ENCODE peak calls at places on chromosome 19, in four cellular contexts. T is fibroblast of mammary gland; R is effector memory CD4-positive, alpha-beta T cell; Q is gastrocnemius medialis. Z is an unnamed sample.

GRCh38 chr19:47176071-47176626 is 45.5 kb downstream of the SAE1 start:
- DNase-seq in T (peak; percentile 88), R (no peak), Q (no peak), Z (peak; percentile 84)

GRCh38 chr19:43464089-43464775 is 1.2 kb downstream of the LYPD3 start:
- DNase-seq in T (no peak), R (no peak), Q (no peak), Z (no peak)

GRCh38 chr19:15759962-15760565 is 22.3 kb downstream of the OR10H3 start:
- DNase-seq in T (no peak), R (no peak), Q (no peak), Z (no peak)

GRCh38 chr19:23565256-23565655 is 121.8 kb downstream of the ZNF675 start:
- DNase-seq in T (no peak), R (no peak), Q (no peak), Z (no peak)

GRCh38 chr19:43555185-43555770 is 20.0 kb downstream of the XRCC1 start:
- DNase-seq in T (peak; percentile 69), R (peak; percentile 64), Q (peak; percentile 30), Z (peak; percentile 79)

GRCh38 chr19:18589380-18590272 is 1.0 kb downstream of the REX1BD start:
- DNase-seq in T (peak; percentile 57), R (no peak), Q (peak; percentile 67), Z (peak; percentile 66)

GRCh38 chr19:37654525-37654832 is 786 bp downstream of the ZFP30 start:
- DNase-seq in T (peak; percentile 39), R (no peak), Q (no peak), Z (peak; percentile 36)

GRCh38 chr19:41161903-41162302 is 31.1 kb upstream of the CYP2S1 start:
- DNase-seq in T (no peak), R (no peak), Q (no peak), Z (no peak)

GRCh38 chr19:48628486-48629296 is 8.5 kb downstream of the DBP start:
- DNase-seq in T (no peak), R (no peak), Q (no peak), Z (no peak)

GRCh38 chr19:13978721-13979191 is 26.4 kb downstream of the DCAF15 start:
- DNase-seq in T (no peak), R (no peak), Q (no peak), Z (no peak)

GRCh38 chr19:1257475-1258160 is 9.2 kb downstream of the MIDN start:
- DNase-seq in T (no peak), R (no peak), Q (no peak), Z (no peak)

GRCh38 chr19:13160557-13160956 is 10.3 kb downstream of the IER2 start:
- DNase-seq in T (peak; percentile 78), R (no peak), Q (no peak), Z (no peak)

GRCh38 chr19:12365094-12365371 is 450 bp downstream of the ZNF442 start:
- DNase-seq in T (peak; percentile 11), R (no peak), Q (peak; percentile 13), Z (peak; percentile 36)

GRCh38 chr19:33781996-33782395 is 14.7 kb upstream of the KCTD15 start:
- DNase-seq in T (peak; percentile 5), R (peak; percentile 5), Q (no peak), Z (peak; percentile 33)

GRCh38 chr19:13693933-13694332 is 70.4 kb upstream of the MRI1 start:
- DNase-seq in T (no peak), R (no peak), Q (no peak), Z (no peak)

GRCh38 chr19:30148039-30148438 is 206.0 kb downstream of the URI1 start:
- DNase-seq in T (no peak), R (no peak), Q (no peak), Z (no peak)

GRCh38 chr19:16473875-16474397 is 2.2 kb upstream of the EPS15L1 start:
- DNase-seq in T (no peak), R (no peak), Q (no peak), Z (no peak)

GRCh38 chr19:56538254-56538760 is 441 bp upstream of the ZFP28 start:
- DNase-seq in T (peak; percentile 84), R (peak; percentile 78), Q (peak; percentile 87), Z (peak; percentile 90)

GRCh38 chr19:6543866-6544347 is 13.1 kb downstream of the TNFSF9 start:
- DNase-seq in T (no peak), R (no peak), Q (no peak), Z (no peak)

GRCh38 chr19:872266-872951 is 12.9 kb downstream of the CFD start:
- DNase-seq in T (peak; percentile 59), R (peak; percentile 78), Q (peak; percentile 59), Z (peak; percentile 33)

GRCh38 chr19:38425810-38426466 is at the start of gene RASGRP4:
- DNase-seq in T (no peak), R (peak; percentile 25), Q (no peak), Z (no peak)

GRCh38 chr19:7901337-7901736 is 2.3 kb upstream of the MAP2K7 start:
- DNase-seq in T (no peak), R (no peak), Q (no peak), Z (no peak)

GRCh38 chr19:2524840-2525723 is 49.2 kb downstream of the GADD45B start:
- DNase-seq in T (peak; percentile 87), R (no peak), Q (no peak), Z (peak; percentile 39)

GRCh38 chr19:38529610-38530009 is 88.1 kb downstream of the MAP4K1 start:
- DNase-seq in T (no peak), R (no peak), Q (no peak), Z (no peak)

GRCh38 chr19:57687363-57688010 is 5.7 kb downstream of the ZNF551 start:
- DNase-seq in T (no peak), R (no peak), Q (no peak), Z (no peak)

GRCh38 chr19:47095707-47096704 is 17.6 kb downstream of the ZC3H4 start:
- DNase-seq in T (peak; percentile 52), R (no peak), Q (peak; percentile 79), Z (no peak)

GRCh38 chr19:17458970-17459369 is 1.8 kb downstream of the NXNL1 start:
- DNase-seq in T (no peak), R (no peak), Q (no peak), Z (no peak)

GRCh38 chr19:8561071-8561764 is 16.0 kb downstream of the MYO1F start:
- DNase-seq in T (no peak), R (no peak), Q (no peak), Z (no peak)

GRCh38 chr19:43618921-43619261 is 538 bp downstream of the ZNF428 start:
- DNase-seq in T (peak; percentile 34), R (no peak), Q (no peak), Z (peak; percentile 39)

GRCh38 chr19:49398001-49398615 is 10.1 kb downstream of the KASH5 start:
- DNase-seq in T (no peak), R (no peak), Q (no peak), Z (no peak)

GRCh38 chr19:5751709-5752108 is 31.3 kb downstream of the CATSPERD start:
- DNase-seq in T (no peak), R (no peak), Q (no peak), Z (no peak)

GRCh38 chr19:33441277-33441699 is 67.8 kb downstream of the CEBPG start:
- DNase-seq in T (no peak), R (no peak), Q (no peak), Z (no peak)